ENCODE peak calls at places on chromosomes 2 and 18, in six cellular contexts. S is pancreas; T is esophagus muscularis mucosa; C is transverse colon; M is CD8-positive, alpha-beta T cell; Q is breast epithelium. J is an unnamed sample. For H3K9me3, the result is how much of the 10 kb centered on the place peaks cover.

GRCh38 chr2:107986278-107987217 is at the start of gene SLC5A7:
- DNase-seq in S (no peak), T (no peak), C (no peak), M (no peak), Q (no peak), J (no peak)

GRCh38 chr2:29487967-29488550 is 372.8 kb downstream of the CLIP4 start:
- DNase-seq in S (no peak), T (no peak), C (no peak), M (no peak), Q (no peak), J (no peak)

GRCh38 chr2:237073552-237073951 is 12.1 kb upstream of the COPS8 start:
- DNase-seq in S (no peak), T (peak), C (no peak), M (no peak), Q (no peak), J (no peak)

GRCh38 chr2:31383471-31384153 is 30.9 kb downstream of the XDH start:
- DNase-seq in S (no peak), T (peak), C (no peak), M (no peak), Q (no peak), J (peak)

GRCh38 chr2:86070868-86071267 is 34.8 kb downstream of the POLR1A start:
- DNase-seq in S (no peak), T (no peak), C (no peak), M (no peak), Q (no peak), J (no peak)

GRCh38 chr2:229313591-229313990 is 42.5 kb upstream of the PID1 start:
- DNase-seq in S (no peak), T (no peak), C (no peak), M (no peak), Q (no peak), J (no peak)

GRCh38 chr2:215983581-215984351 is 29.6 kb downstream of the MREG start:
- DNase-seq in S (no peak), T (no peak), C (no peak), M (no peak), Q (no peak), J (no peak)

GRCh38 chr2:10006248-10007147 is 36.9 kb upstream of the KLF11 start:
- DNase-seq in S (peak), T (no peak), C (no peak), M (no peak), Q (no peak), J (no peak)

GRCh38 chr2:69538872-69539548 is 101.8 kb upstream of the NFU1 start:
- DNase-seq in S (no peak), T (no peak), C (no peak), M (no peak), Q (no peak), J (no peak)

GRCh38 chr2:134399096-134399495 is 145.2 kb downstream of the MGAT5 start:
- DNase-seq in S (no peak), T (no peak), C (no peak), M (no peak), Q (no peak), J (no peak)

GRCh38 chr2:216149741-216150140 is 40.6 kb downstream of the XRCC5 start:
- DNase-seq in S (no peak), T (no peak), C (no peak), M (no peak), Q (no peak), J (no peak)

GRCh38 chr2:136378712-136379595 is 261.0 kb upstream of the CXCR4 start:
- DNase-seq in S (no peak), T (peak), C (peak), M (peak), Q (no peak), J (peak)

GRCh38 chr18:13003466-13003896 is 12.3 kb downstream of the CEP192 start:
- DNase-seq in S (no peak), T (no peak), C (no peak), M (peak), Q (no peak), J (no peak)

GRCh38 chr2:96665083-96665569 is 22.6 kb downstream of the FER1L5 start:
- DNase-seq in S (peak), T (no peak), C (no peak), M (no peak), Q (no peak), J (peak)

GRCh38 chr18:10822457-10822856 is 296.6 kb downstream of the NAPG start:
- DNase-seq in S (no peak), T (peak), C (no peak), M (no peak), Q (no peak), J (no peak)

DNA sequence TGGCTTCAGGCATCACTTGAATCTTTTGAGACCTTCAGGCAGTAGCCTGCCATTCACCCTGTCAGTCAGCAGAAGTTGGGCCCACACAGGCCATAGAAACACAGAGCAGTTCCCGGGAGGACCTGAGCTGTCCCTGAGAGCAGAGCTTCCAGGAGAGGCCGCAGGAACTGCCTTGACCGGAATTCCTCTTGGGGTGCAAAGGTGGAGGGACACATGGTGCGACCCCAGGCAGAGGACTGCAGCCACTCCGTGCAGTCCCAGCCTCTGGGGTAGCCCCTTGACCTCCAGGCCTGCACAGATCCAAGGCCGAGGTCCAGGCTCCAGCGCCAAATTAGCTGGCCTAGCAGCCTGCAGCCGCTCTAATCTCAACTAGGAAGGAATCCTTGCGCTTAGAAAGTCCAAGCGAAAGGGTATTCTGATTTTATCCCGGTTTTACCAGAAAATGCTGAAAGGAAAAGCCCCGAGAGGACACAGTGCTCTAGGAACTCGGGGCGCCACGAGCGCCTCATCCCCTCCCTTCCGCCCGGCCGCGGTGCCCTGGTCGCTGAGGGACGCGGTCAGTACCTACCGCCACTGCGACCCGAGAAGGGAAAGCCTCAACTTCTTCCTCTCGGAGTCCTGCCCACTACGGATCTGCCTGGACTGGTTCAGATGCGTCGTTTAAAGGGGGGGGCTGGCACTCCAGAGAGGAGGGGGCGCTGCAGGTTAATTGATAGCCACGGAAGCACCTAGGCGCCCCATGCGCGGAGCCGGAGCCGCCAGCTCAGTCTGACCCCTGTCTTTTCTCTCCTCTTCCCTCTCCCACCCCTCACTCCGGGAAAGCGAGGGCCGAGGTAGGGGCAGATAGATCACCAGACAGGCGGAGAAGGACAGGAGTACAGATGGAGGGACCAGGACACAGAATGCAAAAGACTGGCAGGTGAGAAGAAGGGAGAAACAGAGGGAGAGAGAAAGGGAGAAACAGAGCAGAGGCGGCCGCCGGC is 5.4 kb downstream of the SIX2 start:
- DNase-seq in S (no peak), T (no peak), C (no peak), M (no peak), Q (no peak), J (no peak)
- H3K9me3 ChIP-seq in S (under half), T (under half), C (under half), M (under half), Q (under half), J (under half)

GRCh38 chr2:16281451-16282330 is 341.3 kb downstream of the MYCN start:
- DNase-seq in S (no peak), T (peak), C (no peak), M (no peak), Q (no peak), J (no peak)

GRCh38 chr2:16279201-16279570 is 338.8 kb downstream of the MYCN start:
- DNase-seq in S (no peak), T (peak), C (no peak), M (no peak), Q (no peak), J (no peak)

GRCh38 chr2:16279641-16280040 is 339.3 kb downstream of the MYCN start:
- DNase-seq in S (no peak), T (peak), C (no peak), M (no peak), Q (no peak), J (no peak)

GRCh38 chr2:16278421-16279200 is 338.3 kb downstream of the MYCN start:
- DNase-seq in S (no peak), T (peak), C (no peak), M (no peak), Q (no peak), J (no peak)

DNA sequence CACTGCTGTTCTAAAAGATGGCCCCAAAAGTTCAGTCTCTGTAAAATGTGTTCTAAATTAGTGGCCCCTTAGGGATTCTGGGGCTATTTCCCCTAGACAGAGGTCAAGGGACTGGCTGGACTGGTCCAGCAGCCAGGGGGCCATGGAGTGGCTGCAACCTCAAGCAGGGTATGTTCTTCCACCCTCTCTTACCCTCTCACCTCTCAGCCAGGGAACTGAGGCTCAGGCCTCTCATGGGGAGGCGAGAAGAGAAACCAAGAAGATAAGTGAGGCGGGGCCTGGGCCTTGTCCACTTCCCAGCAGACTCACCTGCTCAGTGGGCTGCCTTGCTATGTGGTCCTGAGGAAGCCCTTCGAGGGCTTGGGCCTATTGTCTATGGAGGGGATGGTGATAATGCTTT is 339.7 kb downstream of the MYCN start:
- DNase-seq in S (no peak), T (peak), C (no peak), M (no peak), Q (no peak), J (no peak)
- H3K9me3 ChIP-seq in S (under half), T (under half), C (under half), M (under half), Q (under half), J (under half)

GRCh38 chr18:14916181-14916580 is 168.2 kb downstream of the ANKRD30B start:
- DNase-seq in S (no peak), T (peak), C (no peak), M (no peak), Q (no peak), J (no peak)

GRCh38 chr18:14914126-14914525 is 166.2 kb downstream of the ANKRD30B start:
- DNase-seq in S (no peak), T (peak), C (no peak), M (no peak), Q (no peak), J (no peak)

GRCh38 chr18:14916851-14917250 is 168.9 kb downstream of the ANKRD30B start:
- DNase-seq in S (no peak), T (peak), C (no peak), M (no peak), Q (no peak), J (no peak)

GRCh38 chr18:14914771-14915170 is 166.8 kb downstream of the ANKRD30B start:
- DNase-seq in S (no peak), T (no peak), C (no peak), M (no peak), Q (no peak), J (no peak)

DNA sequence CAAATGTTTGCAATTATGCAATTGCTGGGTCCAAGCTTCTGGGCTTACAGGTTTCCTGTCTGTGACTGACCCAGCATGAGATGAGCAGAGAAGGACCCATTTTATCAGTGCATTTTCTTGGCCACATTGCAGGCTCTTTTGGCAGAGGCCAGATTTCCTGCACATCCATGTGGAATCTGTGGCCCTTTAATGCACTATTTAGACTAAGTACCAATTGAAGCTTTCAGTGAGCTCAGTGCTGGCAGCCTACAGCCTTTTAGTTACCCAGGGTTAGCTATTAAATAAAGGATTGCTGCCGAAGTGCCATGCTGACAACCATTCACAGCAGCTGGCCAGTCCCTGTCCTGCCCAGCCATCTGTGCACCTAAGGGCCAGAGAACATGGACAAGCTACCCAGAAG is 165.0 kb downstream of the ANKRD30B start:
- DNase-seq in S (no peak), T (peak), C (no peak), M (no peak), Q (no peak), J (no peak)
- H3K9me3 ChIP-seq in S (under half), T (under half), C (under half), M (under half), Q (under half), J (under half)

DNA sequence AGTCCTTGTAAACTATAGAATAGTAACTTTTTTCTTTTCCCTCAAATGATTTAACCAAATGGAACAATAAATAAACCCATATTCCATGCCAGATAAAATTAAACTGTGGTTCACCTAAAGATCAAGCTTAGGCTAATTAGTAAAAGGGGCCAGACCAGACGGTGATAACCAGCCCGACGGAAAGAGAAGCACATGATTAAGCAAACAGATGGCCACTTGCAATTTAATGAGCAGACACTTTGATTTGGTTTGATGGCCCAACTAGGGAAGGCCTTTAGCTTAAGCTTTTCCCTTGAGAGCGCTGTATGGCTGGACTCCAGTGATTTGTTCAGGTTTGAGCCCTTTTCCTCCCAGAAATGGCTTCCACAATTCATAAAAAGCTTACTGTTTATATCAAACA is 39.3 kb upstream of the ZNF397 start:
- DNase-seq in S (no peak), T (no peak), C (no peak), M (no peak), Q (no peak), J (no peak)
- H3K9me3 ChIP-seq in S (under half), T (under half), C (under half), M (under half), Q (under half), J (under half)

GRCh38 chr2:41992056-41992699 is 55.6 kb upstream of the PKDCC start:
- DNase-seq in S (no peak), T (no peak), C (no peak), M (no peak), Q (no peak), J (no peak)
- H3K9me3 ChIP-seq in S (under half), T (under half), C (under half), M (under half), Q (under half), J (under half)

DNA sequence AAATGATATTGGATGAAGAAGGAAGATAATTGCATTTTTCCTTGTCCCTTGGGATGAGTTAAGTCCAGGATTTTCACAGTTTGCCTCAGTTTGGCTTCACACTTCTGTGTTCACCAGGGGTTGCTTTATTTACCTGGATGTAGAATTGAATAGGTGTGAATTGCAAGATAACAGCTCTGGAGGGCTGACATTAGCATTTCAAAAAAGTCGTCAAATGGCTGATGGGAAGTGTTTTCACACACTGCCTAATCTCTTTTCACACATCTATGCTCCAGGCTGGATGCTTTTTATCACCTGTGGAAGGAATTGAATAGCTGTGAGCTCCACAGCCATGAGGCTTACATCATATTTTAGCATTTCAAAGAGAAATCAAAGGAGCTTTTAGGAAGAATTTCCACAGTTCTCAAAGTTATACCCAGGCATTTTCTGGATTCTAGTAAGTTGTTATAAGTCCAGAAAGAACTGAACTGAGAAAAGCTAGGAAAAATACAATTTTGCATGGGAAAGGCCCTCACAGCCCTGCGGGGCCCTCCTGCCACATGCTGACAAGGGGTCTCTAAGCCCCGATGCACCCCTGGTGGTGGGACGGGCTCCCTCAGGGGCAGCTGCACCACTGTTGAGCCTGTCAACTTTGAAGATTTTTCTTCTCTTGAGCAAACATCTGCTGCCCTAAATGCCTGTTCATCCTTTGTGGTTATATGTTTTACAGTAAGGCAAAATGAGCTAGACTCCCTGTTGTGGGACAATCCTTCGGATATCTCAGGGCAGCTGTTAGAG is 43.9 kb downstream of the TEX51 start:
- DNase-seq in S (no peak), T (no peak), C (no peak), M (no peak), Q (no peak), J (no peak)
- H3K9me3 ChIP-seq in S (under half), T (under half), C (under half), M (under half), Q (under half), J (under half)

GRCh38 chr2:239776441-239777033 is 248.6 kb downstream of the NDUFA10 start:
- DNase-seq in S (no peak), T (no peak), C (no peak), M (no peak), Q (no peak), J (no peak)
- H3K9me3 ChIP-seq in S (under half), T (under half), C (under half), M (under half), Q (under half), J (under half)

DNA sequence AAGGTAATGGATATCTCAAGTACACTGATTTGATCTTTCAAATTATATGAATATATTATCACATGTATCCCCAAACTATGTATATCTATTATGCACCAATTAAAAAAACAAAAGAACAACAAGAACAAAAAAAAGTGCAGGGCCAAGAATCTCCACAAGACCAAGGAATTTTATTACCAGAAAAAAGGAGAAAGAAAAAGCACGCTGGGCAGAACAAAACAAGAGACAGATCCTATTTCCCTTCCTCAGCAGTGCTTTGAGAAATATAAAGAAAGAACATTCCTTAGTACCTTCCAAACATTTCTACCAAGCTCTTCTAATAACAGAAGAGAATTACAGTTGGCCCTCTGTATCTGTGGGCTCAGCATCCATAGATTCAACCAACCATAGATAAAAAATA is 144.7 kb upstream of the CREB1 start:
- DNase-seq in S (no peak), T (no peak), C (no peak), M (no peak), Q (no peak), J (no peak)
- H3K9me3 ChIP-seq in S (under half), T (under half), C (under half), M (under half), Q (under half), J (under half)

DNA sequence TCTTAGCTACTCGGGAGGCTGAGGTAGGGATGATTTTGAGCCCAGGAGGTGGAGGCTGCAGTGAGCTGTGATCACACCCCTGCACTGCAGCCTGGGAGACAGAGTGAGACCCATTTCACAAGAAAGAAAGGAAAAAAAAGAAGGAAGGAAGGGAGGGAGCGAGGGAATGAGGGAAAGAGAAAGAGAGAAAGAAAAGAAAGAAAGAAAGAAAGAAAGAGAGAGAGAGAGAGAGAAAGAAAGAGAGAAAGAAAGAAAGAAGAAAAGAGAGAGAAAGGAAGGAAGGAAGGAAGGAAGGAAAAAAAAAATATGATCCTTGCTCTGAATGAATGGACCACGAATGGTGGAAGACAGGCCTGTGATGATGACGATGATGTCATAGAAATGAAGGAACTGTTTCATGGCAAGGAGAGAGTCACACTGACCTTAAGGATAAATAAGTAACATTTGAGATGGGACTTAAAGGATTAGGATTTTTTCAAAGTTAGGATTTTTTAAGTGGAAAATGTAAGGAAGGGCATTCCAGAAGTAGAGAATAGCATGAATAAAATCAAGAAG is 2.2 kb upstream of the GORASP2 start:
- DNase-seq in S (no peak), T (no peak), C (no peak), M (no peak), Q (no peak), J (no peak)
- H3K9me3 ChIP-seq in S (under half), T (under half), C (under half), M (under half), Q (under half), J (under half)

J was measured in lung.